ENCODE peak calls at places on chromosome 12, in five cellular contexts. U, L, F, B and O are unnamed samples.
A peak's percentile ranks its signal among the peaks of the same experiment; 100 is the strongest.

GRCh38 chr12:20024194-20024593 is 344.1 kb upstream of the PDE3A start:
- DNase-seq in U (no peak), L (no peak), F (no peak), B (no peak), O (no peak)

GRCh38 chr12:116529686-116530085 is 29.5 kb upstream of the MAP1LC3B2 start:
- DNase-seq in U (no peak), L (no peak), F (no peak), B (no peak), O (no peak)

GRCh38 chr12:65941388-65941787 is 117.1 kb downstream of the HMGA2 start:
- DNase-seq in U (no peak), L (no peak), F (no peak), B (no peak), O (no peak)

GRCh38 chr12:131617596-131618302 is 93.1 kb upstream of the SFSWAP start:
- DNase-seq in U (no peak), L (no peak), F (no peak), B (no peak), O (no peak)

GRCh38 chr12:19783547-19784444 is 344.5 kb downstream of the AEBP2 start:
- DNase-seq in U (no peak), L (no peak), F (no peak), B (no peak), O (no peak)

GRCh38 chr12:19411234-19412221 is 27.8 kb upstream of the AEBP2 start:
- DNase-seq in U (no peak), L (no peak), F (no peak), B (no peak), O (no peak)

GRCh38 chr12:10153271-10154144 is 18.4 kb downstream of the OLR1 start:
- DNase-seq in U (peak; percentile 16), L (peak; percentile 66), F (peak; percentile 76), B (peak; percentile 57), O (peak; percentile 67)

GRCh38 chr12:18454330-18454729 is 193.0 kb downstream of the PIK3C2G start:
- DNase-seq in U (no peak), L (no peak), F (no peak), B (no peak), O (no peak)

GRCh38 chr12:68733661-68734071 is 12.3 kb upstream of the SLC35E3 start:
- DNase-seq in U (no peak), L (no peak), F (no peak), B (no peak), O (no peak)

GRCh38 chr12:53508534-53509199 is 1.4 kb upstream of the NPFF start:
- DNase-seq in U (peak; percentile 72), L (peak; percentile 95), F (peak; percentile 81), B (peak; percentile 81), O (peak; percentile 82)

GRCh38 chr12:14514154-14514842 is 53.4 kb downstream of the PLBD1 start:
- DNase-seq in U (peak; percentile 5), L (no peak), F (peak; percentile 66), B (peak; percentile 37), O (peak; percentile 72)

GRCh38 chr12:128994869-128995268 is 141.6 kb downstream of the GLT1D1 start:
- DNase-seq in U (no peak), L (no peak), F (no peak), B (no peak), O (no peak)

GRCh38 chr12:6829532-6830220 is 1.5 kb downstream of the P3H3 start:
- DNase-seq in U (peak; percentile 66), L (no peak), F (no peak), B (no peak), O (no peak)
- TF ChIP-seq CTCF in U (peak; percentile 38), L (peak; percentile 36), F (no peak), B (no peak), O (no peak)

GRCh38 chr12:96130396-96131059 is 63.6 kb upstream of the ELK3 start:
- DNase-seq in U (no peak), L (no peak), F (no peak), B (no peak), O (no peak)

GRCh38 chr12:96131230-96131788 is 62.9 kb upstream of the ELK3 start:
- DNase-seq in U (no peak), L (no peak), F (no peak), B (no peak), O (no peak)

GRCh38 chr12:96134200-96134599 is 60.0 kb upstream of the ELK3 start:
- DNase-seq in U (no peak), L (no peak), F (no peak), B (no peak), O (no peak)

GRCh38 chr12:96136129-96136528 is 58.0 kb upstream of the ELK3 start:
- DNase-seq in U (no peak), L (no peak), F (no peak), B (no peak), O (peak; percentile 12)

DNA sequence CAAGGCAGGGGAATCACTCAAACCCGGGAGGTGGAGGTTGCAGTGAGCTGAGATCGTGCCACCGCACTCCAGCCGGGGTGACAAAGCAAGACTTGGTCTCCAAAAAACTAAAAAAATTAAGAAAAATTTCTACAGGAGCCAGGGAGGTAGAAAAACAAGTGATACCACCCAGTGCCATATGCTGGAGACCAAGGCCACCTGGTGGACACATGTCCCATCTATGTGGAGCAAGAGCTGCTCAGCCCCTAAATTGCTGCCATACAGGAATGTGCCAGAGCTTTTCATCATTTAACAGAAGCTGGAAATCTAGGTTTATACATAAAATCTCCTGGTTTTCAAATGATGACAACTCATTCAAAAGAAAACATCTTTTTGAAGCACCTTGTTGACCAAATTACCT is 61.4 kb upstream of the ELK3 start:
- DNase-seq in U (peak; percentile 38), L (no peak), F (peak; percentile 32), B (no peak), O (peak; percentile 61)
- TF ChIP-seq CTCF in U (peak; percentile 54), L (peak; percentile 23), F (peak; percentile 69), B (peak; percentile 46), O (peak; percentile 45)

GRCh38 chr12:77724367-77724957 is 106.2 kb upstream of the NAV3 start:
- DNase-seq in U (peak; percentile 22), L (no peak), F (no peak), B (no peak), O (peak; percentile 30)
- TF ChIP-seq CTCF in U (peak; percentile 59), L (peak; percentile 69), F (peak; percentile 70), B (peak; percentile 76), O (peak; percentile 71)

GRCh38 chr12:56947633-56948535 is 9.5 kb downstream of the RDH16 start:
- DNase-seq in U (peak; percentile 39), L (no peak), F (no peak), B (no peak), O (peak; percentile 29)
- TF ChIP-seq CTCF in U (peak; percentile 62), L (no peak), F (no peak), B (peak; percentile 15), O (no peak)

DNA sequence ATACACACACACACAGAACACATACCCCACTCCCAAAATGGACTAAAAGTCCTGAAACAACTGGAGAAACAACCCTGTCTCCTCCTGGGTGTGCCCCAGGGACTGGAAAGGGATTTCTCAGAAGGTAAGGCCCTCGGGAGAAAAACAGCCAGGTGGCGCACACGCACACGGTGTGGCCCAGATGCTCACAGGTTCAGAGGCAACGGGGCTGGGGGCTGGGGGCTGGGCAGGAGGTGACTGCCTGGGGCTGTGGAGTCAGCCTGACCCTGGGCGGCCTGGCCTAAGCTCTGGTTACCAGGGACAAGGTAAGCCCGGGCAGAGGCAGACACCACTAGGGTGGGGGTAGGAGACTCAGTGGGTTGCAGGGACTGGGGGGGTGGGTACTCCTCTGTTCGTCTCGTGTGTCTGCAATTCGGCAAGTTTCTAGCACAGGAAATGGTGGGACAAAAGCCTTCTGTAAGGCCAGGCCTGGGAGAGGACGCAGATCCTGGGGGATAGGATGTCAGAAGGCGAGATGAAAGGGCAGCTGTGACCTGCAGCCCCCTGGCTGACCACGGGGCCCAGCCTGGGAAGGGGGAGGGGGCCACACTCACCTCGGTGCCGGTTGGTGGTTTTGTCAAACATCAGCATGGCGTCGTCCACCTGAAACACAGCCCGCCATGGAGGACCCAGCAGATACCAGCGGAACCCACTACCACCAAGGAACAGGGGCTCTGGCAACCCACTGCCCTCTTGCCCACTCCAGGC is 10.4 kb downstream of the MSI1 start:
- DNase-seq in U (no peak), L (peak; percentile 41), F (peak; percentile 11), B (no peak), O (no peak)
- TF ChIP-seq CTCF in U (peak; percentile 63), L (no peak), F (no peak), B (no peak), O (no peak)

GRCh38 chr12:4867384-4867783 is 42.3 kb upstream of the KCNA1 start:
- DNase-seq in U (no peak), L (no peak), F (no peak), B (no peak), O (no peak)
- TF ChIP-seq CTCF in U (no peak), L (no peak), F (no peak), B (no peak), O (no peak)

DNA sequence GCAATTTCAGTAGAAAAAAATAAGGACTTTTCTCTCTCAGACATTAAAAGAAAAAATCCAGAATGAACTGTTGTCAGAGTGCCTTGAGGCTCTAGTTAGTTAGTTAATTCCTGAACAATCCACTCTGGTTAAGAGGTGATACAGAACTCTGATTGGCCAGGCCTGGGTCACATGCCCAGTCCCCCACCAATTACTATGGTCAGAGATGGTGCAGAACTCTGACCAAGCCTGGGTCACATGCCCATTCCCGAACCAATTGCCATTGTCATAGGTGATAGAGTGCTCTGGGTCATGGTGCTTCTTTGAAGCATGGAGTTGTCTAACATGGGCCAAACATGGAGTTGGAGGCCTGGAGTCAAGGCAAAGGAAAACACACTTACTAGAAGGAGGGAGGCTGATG is 11.1 kb upstream of the MYO1H start:
- DNase-seq in U (no peak), L (no peak), F (no peak), B (no peak), O (no peak)
- TF ChIP-seq CTCF in U (no peak), L (no peak), F (no peak), B (no peak), O (no peak)

GRCh38 chr12:98007963-98008362 is 507.4 kb upstream of the TMPO start:
- DNase-seq in U (no peak), L (no peak), F (no peak), B (no peak), O (no peak)

DNA sequence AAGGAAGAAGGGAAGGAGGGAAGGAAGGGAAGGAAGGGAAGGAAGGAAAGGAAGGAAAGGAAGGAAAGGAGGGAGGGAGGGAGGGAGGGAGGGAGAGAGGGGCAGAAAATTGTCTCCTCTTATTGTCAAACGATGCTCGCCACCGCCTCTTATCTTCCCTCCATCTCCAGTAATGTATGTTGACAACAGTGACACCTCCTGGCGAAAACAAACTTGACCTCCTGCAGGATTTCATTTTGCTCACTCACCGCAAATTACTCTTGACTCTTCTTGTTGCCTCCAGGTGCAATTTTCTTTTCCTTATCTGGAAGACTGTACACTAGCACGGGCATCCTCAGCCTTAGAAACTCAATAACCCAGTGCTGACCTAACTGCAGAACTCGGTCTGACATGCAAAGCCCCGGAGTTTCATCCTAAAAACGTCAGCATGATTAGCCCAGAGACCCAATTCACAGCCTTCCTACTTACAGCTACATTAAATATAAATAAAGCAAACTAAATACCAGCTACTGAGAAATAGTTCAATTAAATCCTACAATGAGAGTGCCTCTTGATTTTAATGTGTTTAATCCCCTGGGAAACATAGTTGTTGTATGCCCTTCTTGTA is 512.4 kb upstream of the TMPO start:
- DNase-seq in U (peak; percentile 36), L (peak; percentile 62), F (no peak), B (peak; percentile 34), O (peak; percentile 72)
- TF ChIP-seq CTCF in U (peak; percentile 74), L (peak; percentile 72), F (peak; percentile 58), B (peak; percentile 64), O (peak; percentile 61)

DNA sequence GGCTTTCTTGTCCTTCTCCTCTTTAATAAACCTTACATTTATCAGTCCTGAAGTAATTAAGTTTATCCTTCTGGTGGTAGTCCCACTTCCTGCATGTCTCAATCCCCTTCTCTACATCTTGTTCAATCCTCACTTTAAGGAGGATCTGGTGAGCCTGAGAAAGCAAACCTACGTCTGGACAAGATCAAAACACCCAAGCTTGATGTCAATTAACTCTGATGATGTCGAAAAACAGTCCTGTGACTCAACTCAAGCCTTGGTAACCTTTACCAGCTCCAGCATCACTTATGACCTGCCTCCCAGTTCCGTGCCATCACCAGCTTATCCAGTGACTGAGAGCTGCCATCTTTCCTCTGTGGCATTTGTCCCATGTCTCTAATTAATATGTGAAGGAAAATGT is 79.3 kb downstream of the ZFC3H1 start:
- DNase-seq in U (no peak), L (no peak), F (no peak), B (no peak), O (no peak)
- TF ChIP-seq CTCF in U (no peak), L (no peak), F (no peak), B (no peak), O (no peak)